ENCODE peak calls at places on chromosomes 4 and X, in eight cellular contexts. P is GM23338, K is Panc1, O is HCT116, V is HepG2, Q is upper lobe of left lung, D is K562, G is GM12878. J is an unnamed sample.

GRCh38 chrX:100695302-100695701 is 36.6 kb downstream of the SYTL4 start:
- ATAC-seq in O (no peak), P (no peak), V (no peak), D (no peak), Q (no peak), G (no peak), K (no peak), J (no peak)

GRCh38 chr4:710916-711315 is 5.3 kb downstream of the PCGF3 start:
- ATAC-seq in P (peak), Q (no peak), O (no peak), G (no peak), D (no peak), K (peak), V (peak), J (no peak)

GRCh38 chr4:48138936-48139335 is 4.9 kb upstream of the TXK start:
- ATAC-seq in V (no peak), P (no peak), K (no peak), G (peak), D (no peak), Q (no peak), O (no peak), J (no peak)

GRCh38 chrX:127558811-127559210 is 493.4 kb downstream of the ACTRT1 start:
- ATAC-seq in V (no peak), Q (no peak), D (no peak), G (no peak), O (no peak), P (no peak), K (no peak), J (no peak)

GRCh38 chrX:78958419-78959116 is 13.4 kb downstream of the P2RY10 start:
- ATAC-seq in P (no peak), O (no peak), Q (no peak), D (no peak), V (no peak), K (no peak), G (no peak), J (no peak)

GRCh38 chr4:85854543-85854942 is 379.6 kb downstream of the ARHGAP24 start:
- ATAC-seq in K (no peak), P (no peak), V (no peak), O (no peak), D (no peak), G (no peak), Q (no peak), J (no peak)

GRCh38 chr4:2834001-2834921 is 9.4 kb upstream of the ADD1 start:
- ATAC-seq in Q (no peak), P (no peak), O (no peak), K (no peak), V (peak), G (peak), D (peak), J (no peak)

GRCh38 chrX:16484338-16484737 is 165.6 kb upstream of the S100G start:
- ATAC-seq in D (no peak), O (peak), Q (peak), P (no peak), V (no peak), G (no peak), K (no peak), J (no peak)

GRCh38 chr4:176791591-176792347 is 953 bp downstream of the VEGFC start:
- ATAC-seq in D (no peak), Q (peak), V (peak), G (no peak), K (peak), P (peak), O (no peak), J (peak)

GRCh38 chrX:104564921-104565703 is 887 bp upstream of the IL1RAPL2 start:
- ATAC-seq in D (no peak), G (no peak), K (no peak), P (peak), O (no peak), Q (no peak), V (no peak), J (no peak)

GRCh38 chrX:42021058-42021457 is 97.7 kb upstream of the CASK start:
- ATAC-seq in K (no peak), V (no peak), G (no peak), O (no peak), Q (no peak), D (no peak), P (no peak), J (no peak)

GRCh38 chrX:16075087-16075486 is 48.3 kb upstream of the GRPR start:
- ATAC-seq in O (no peak), G (no peak), D (no peak), V (no peak), P (no peak), K (no peak), Q (no peak), J (no peak)

GRCh38 chr4:80201326-80202151 is 4.2 kb downstream of the PRDM8 start:
- ATAC-seq in D (no peak), Q (peak), V (no peak), K (no peak), P (no peak), O (peak), G (peak), J (peak)

GRCh38 chr4:30182786-30183185 is 537.4 kb upstream of the PCDH7 start:
- ATAC-seq in Q (no peak), D (no peak), V (no peak), K (no peak), P (no peak), O (no peak), G (no peak), J (no peak)

GRCh38 chr4:182578402-182578801 is 335.2 kb downstream of the TENM3 start:
- ATAC-seq in K (no peak), Q (peak), O (peak), D (no peak), P (no peak), V (no peak), G (no peak), J (no peak)

GRCh38 chr4:66769436-66769835 is 775.9 kb downstream of the CENPC start:
- ATAC-seq in D (no peak), K (no peak), P (no peak), O (no peak), G (no peak), Q (no peak), V (no peak), J (no peak)

GRCh38 chr4:130309221-130309620 is 1213.3 kb downstream of the C4orf33 start:
- ATAC-seq in K (no peak), G (no peak), O (no peak), P (no peak), Q (no peak), V (no peak), D (no peak), J (no peak)

GRCh38 chr4:185892165-185892564 is 80.2 kb upstream of the SORBS2 start:
- ATAC-seq in V (no peak), Q (no peak), K (no peak), D (no peak), P (no peak), G (no peak), O (no peak), J (no peak)
- TF ChIP-seq CTCF in V (no peak), Q (no peak), K (no peak), D (no peak), P (no peak), G (no peak), O (no peak), J (no peak)

DNA sequence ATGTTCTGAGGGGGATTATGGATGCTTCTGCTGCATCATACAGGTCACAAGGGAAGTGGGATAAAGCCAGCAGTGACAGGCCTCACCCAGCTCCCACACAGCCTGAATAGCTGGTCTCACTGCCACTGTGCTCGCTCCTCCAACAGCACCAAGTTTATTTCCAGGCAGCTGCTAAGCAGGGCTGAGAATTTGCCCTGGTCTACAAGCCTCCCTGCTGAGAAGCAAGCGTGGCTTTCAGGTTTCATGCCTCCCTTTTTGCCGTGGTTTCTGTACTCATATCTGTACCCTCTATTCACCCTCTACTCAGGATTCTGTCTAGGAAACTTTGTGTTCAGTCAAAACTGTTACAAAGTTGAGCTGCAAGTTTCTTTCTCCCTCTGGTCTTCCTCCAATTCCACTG is 78.6 kb downstream of the MAGEC1 start:
- ATAC-seq in P (no peak), V (no peak), O (no peak), K (no peak), D (no peak), Q (no peak), G (no peak), J (no peak)
- TF ChIP-seq POLR2AphosphoS5 in P (no peak), V (no peak), O (no peak), K (no peak), D (no peak), Q (no peak), G (no peak), J (no peak)

DNA sequence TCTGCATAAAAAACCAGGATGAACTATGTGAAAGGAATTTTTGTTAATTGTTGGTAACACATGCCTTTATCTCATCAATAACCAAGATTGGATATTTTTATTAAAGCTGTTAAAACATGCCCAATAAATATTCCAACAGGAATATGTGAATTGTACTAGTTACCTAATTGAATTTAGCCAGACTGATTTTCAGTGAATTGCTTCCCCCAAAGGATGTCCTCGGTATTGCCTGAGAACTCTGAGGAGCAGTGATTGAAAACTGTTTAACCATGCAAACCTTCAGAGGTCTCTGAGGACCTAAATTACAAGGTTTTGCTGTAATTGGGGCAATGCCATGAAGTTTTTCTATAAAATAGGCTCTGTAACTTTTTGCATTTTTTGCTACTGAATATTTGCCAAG is 66.6 kb downstream of the BLTP1 start:
- ATAC-seq in K (no peak), D (peak), V (peak), O (peak), Q (no peak), P (peak), G (peak), J (no peak)
- TF ChIP-seq CTCF in K (peak), D (peak), V (no peak), O (no peak), Q (peak), P (peak), G (peak), J (peak)

GRCh38 chr4:54230479-54231418 is 1.7 kb downstream of the PDGFRA start:
- ATAC-seq in O (no peak), Q (peak), P (peak), D (no peak), K (no peak), G (no peak), V (no peak), J (peak)

GRCh38 chr4:54231419-54232150 is 2.5 kb downstream of the PDGFRA start:
- ATAC-seq in V (no peak), G (no peak), D (no peak), K (no peak), O (no peak), P (no peak), Q (no peak), J (no peak)

GRCh38 chr4:54228563-54229501 is at the start of gene PDGFRA:
- ATAC-seq in G (no peak), O (no peak), Q (peak), V (no peak), P (no peak), D (no peak), K (no peak), J (peak)

GRCh38 chr4:54228064-54228527 is 997 bp upstream of the PDGFRA start:
- ATAC-seq in D (peak), Q (peak), P (peak), V (peak), G (peak), O (peak), K (peak), J (peak)

DNA sequence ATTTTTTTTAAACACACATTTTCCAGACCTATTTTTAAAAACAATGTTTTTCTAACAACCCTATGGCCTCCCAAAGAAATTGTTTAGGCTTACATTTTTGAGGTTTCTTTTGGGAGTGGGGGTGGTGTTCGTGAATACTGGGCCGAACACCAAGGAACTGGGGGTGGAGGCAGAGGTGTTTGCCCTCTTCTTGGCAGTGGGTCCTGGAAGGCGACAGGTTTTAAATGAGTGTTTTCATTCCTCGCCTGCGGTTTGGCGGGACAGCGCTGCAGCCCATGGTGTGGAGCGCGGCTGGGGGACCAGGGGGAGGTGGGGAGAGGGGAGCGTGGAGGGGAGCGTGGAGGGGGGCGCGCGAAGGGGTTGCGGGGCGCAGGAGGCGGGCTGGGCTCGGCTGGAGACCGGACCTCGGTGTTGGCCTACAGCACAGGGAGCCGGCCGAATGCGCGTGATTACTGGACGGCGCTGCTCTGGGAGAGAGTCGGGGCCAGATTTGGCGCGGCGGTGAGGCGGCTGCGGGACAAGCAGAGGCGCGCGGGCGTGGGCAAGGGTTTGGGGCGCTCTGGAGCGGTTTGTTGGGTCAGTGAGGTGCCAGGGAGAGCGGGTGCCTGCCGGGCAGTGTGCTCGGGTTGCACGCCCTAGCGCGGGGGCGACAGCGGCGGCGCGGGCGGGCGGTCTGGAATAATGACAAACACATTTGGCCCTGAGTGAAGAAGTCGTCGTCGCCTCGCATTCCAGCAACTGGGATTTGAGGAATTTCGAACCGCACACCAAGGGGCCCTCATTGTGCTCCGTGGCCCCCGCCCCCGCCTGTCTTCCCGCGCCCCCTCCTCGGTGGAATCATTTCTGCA is 762 bp downstream of the PDGFRA start:
- ATAC-seq in Q (no peak), V (no peak), P (no peak), O (no peak), D (no peak), K (no peak), G (no peak), J (no peak)
- TF ChIP-seq POLR2AphosphoS5 in Q (no peak), V (no peak), P (no peak), O (no peak), D (no peak), K (no peak), G (no peak), J (no peak)

DNA sequence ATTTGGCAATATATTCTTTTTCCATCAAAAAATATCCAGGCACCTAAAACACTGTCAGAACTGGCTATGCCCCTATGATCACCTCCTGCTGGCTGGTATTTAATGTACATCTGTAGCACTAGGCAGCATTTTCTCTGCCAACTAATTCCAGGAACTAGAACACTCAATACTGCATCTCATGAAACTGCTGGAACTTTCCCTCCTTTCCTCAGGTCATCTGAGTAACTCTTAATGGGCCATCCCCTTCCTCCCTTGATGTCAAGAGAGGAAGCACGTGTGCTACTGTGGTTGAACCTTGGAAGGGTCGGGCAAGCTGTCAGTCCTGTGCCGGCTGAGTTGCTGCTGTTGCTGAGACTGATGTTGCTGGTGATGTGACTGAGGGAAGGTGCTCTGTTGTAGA is 39.4 kb downstream of the TMEM165 start:
- ATAC-seq in Q (peak), P (no peak), D (peak), O (peak), V (peak), G (peak), K (no peak), J (peak)
- TF ChIP-seq CTCF in Q (no peak), P (peak), D (peak), O (peak), V (peak), G (peak), K (peak), J (peak)

DNA sequence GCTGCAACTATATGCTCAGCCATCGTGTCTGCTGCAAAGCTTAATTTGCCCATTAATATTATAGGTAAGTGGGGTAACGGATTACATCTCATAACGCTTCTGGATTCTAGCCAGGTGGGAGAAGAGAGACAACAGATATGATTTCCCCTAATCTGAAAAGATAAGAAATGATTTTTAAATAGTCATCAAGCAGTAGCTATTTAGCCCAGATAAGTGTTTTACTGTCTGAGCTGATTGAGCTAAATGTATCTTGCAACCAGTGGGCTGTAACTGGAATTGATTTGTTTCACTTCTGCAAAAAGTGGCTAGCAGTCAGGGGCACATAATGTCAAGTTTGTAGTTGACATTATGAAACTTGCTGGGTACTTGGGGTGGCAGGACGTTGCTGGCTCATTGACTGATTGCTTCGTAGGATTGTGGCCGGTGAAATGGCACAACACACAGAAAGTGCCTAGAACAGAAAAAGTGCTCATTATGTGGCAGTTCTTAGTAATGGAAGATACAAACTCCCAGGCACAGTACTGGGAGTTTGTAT is 18.5 kb downstream of the LAP3 start:
- ATAC-seq in V (no peak), O (no peak), P (no peak), G (peak), Q (peak), D (no peak), K (no peak), J (no peak)
- TF ChIP-seq POLR2AphosphoS5 in V (no peak), O (no peak), P (no peak), G (peak), Q (no peak), D (no peak), K (no peak), J (no peak)

DNA sequence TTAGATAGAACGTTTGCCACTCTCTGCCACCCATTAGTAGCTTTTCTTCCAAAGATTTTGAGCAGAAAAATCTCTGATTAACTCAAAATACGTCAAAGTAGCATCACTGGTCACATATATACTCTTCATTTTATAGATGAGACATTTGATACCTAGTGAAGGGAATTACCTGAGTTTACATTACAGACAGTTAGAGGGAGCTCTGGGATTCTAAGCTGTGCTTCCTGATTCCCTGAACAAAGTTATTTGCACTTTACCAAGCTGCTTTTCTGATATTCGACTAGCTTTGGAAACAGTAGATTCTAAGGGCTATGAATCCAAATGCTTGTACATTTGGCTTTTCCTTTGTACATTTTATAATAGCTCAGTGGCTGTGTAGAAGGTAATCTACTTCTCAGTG is 1602.1 kb downstream of the STIM2 start:
- ATAC-seq in G (no peak), V (no peak), O (no peak), D (no peak), P (peak), Q (no peak), K (no peak), J (no peak)
- TF ChIP-seq CTCF in G (no peak), V (no peak), O (no peak), D (no peak), P (peak), Q (no peak), K (no peak), J (no peak)

GRCh38 chr4:14180983-14181601 is 553.6 kb upstream of the BOD1L1 start:
- ATAC-seq in Q (no peak), P (no peak), G (no peak), V (no peak), D (no peak), K (peak), O (no peak), J (no peak)
- TF ChIP-seq POLR2AphosphoS5 in Q (no peak), P (no peak), G (no peak), V (no peak), D (no peak), K (no peak), O (no peak), J (no peak)

J was measured in gastroesophageal sphincter.